ENCODE peak calls at places on chromosomes 3 and 15, in eight cellular contexts. A is CD4-positive, alpha-beta memory T cell; O is PC-3; I is psoas muscle; B is HTR-8/SVneo; P is DMS153; L is CD8-positive, alpha-beta T cell; E is activated T-cell treated with anti-CD3 and anti-CD28 coated beads, Interleukin-2, amount 50 U/mL, for 4 hours. W is an unnamed sample.
A peak's percentile ranks its signal among the peaks of the same experiment; 100 is the strongest.

GRCh38 chr15:75360391-75360790 is 8.0 kb downstream of the MAN2C1 start:
- DNase-seq in E (no peak), I (no peak), L (no peak), B (no peak), A (no peak), P (no peak), O (no peak), W (no peak)

GRCh38 chr3:101888653-101889052 is 39.3 kb downstream of the NFKBIZ start:
- DNase-seq in A (no peak), O (no peak), B (no peak), L (no peak), P (no peak), E (no peak), I (no peak), W (no peak)

GRCh38 chr3:65391068-65391467 is 647.6 kb downstream of the MAGI1 start:
- DNase-seq in I (no peak), L (no peak), O (no peak), B (no peak), A (no peak), P (no peak), E (no peak), W (no peak)

GRCh38 chr3:124207077-124207476 is 215.2 kb upstream of the ROPN1 start:
- DNase-seq in E (no peak), L (no peak), I (no peak), B (no peak), P (no peak), A (no peak), O (no peak), W (no peak)

GRCh38 chr3:37653466-37653865 is 208.2 kb upstream of the CTDSPL start:
- DNase-seq in P (no peak), I (no peak), E (no peak), B (no peak), A (no peak), L (no peak), O (no peak), W (no peak)

GRCh38 chr3:125512135-125512920 is 7.7 kb downstream of the SNX4 start:
- DNase-seq in B (peak; percentile 12), L (no peak), A (no peak), O (peak; percentile 59), P (no peak), E (no peak), I (no peak), W (no peak)

GRCh38 chr15:90871097-90871715 is 2.8 kb downstream of the FURIN start:
- DNase-seq in P (no peak), B (no peak), I (peak; percentile 76), L (no peak), O (no peak), E (no peak), A (peak; percentile 26), W (no peak)

GRCh38 chr15:80595391-80595790 is 99.7 kb upstream of the ABHD17C start:
- DNase-seq in L (no peak), A (no peak), O (peak; percentile 39), P (no peak), E (no peak), I (no peak), B (no peak), W (no peak)

GRCh38 chr15:68672781-68673205 is 94.0 kb downstream of the CORO2B start:
- DNase-seq in I (no peak), O (peak; percentile 7), E (no peak), A (no peak), P (peak; percentile 4), L (no peak), B (peak; percentile 48), W (no peak)

GRCh38 chr15:40291088-40291574 is 8.3 kb upstream of the ANKRD63 start:
- DNase-seq in L (no peak), E (no peak), A (no peak), B (no peak), I (no peak), P (no peak), O (peak; percentile 55), W (no peak)

GRCh38 chr3:13420051-13420816 is at the start of gene NUP210:
- DNase-seq in O (peak; percentile 63), B (peak; percentile 59), I (peak; percentile 65), P (peak; percentile 1), A (no peak), L (peak; percentile 49), E (peak; percentile 33), W (no peak)

W was measured in HFF-Myc.